ENCODE peak calls at places on chromosomes 5 and 9, in six cellular contexts. W is brain microvascular endothelial cell, U is neuronal stem cell, B is MM.1S, X is GM12865, T is kidney epithelial cell. H is an unnamed sample.

GRCh38 chr9:100498592-100498991 is 25.6 kb downstream of the TMEFF1 start:
- DNase-seq in W (no peak), U (no peak), B (no peak), X (no peak), T (no peak), H (no peak)

GRCh38 chr9:109771084-109771483 is 8.9 kb upstream of the PALM2AKAP2 start:
- DNase-seq in W (no peak), U (peak), B (no peak), X (no peak), T (peak), H (no peak)

GRCh38 chr5:67095346-67095871 is 101.2 kb downstream of the CD180 start:
- DNase-seq in W (peak), U (no peak), B (no peak), X (no peak), T (no peak), H (no peak)

GRCh38 chr5:179371681-179372675 is 26.7 kb upstream of the ADAMTS2 start:
- DNase-seq in W (no peak), U (no peak), B (no peak), X (no peak), T (no peak), H (no peak)

GRCh38 chr9:92055624-92056023 is 59.6 kb downstream of the SPTLC1 start:
- DNase-seq in W (no peak), U (peak), B (no peak), X (no peak), T (no peak), H (no peak)

GRCh38 chr9:129781991-129782390 is 21.0 kb upstream of the TOR1B start:
- DNase-seq in W (no peak), U (no peak), B (no peak), X (no peak), T (no peak), H (no peak)

GRCh38 chr5:157903117-157903450 is 44.1 kb upstream of the CLINT1 start:
- DNase-seq in W (no peak), U (no peak), B (no peak), X (no peak), T (no peak), H (no peak)

GRCh38 chr5:125311743-125312142 is 565.3 kb upstream of the ZNF608 start:
- DNase-seq in W (peak), U (no peak), B (no peak), X (no peak), T (peak), H (peak)

GRCh38 chr5:135625061-135625460 is 46.3 kb upstream of the CXCL14 start:
- DNase-seq in W (no peak), U (no peak), B (no peak), X (no peak), T (no peak), H (no peak)

GRCh38 chr5:167582916-167583315 is 708.5 kb upstream of the WWC1 start:
- DNase-seq in W (no peak), U (no peak), B (no peak), X (no peak), T (no peak), H (no peak)

GRCh38 chr5:119019431-119020348 is 31.3 kb upstream of the DTWD2 start:
- DNase-seq in W (no peak), U (no peak), B (no peak), X (no peak), T (no peak), H (no peak)

GRCh38 chr9:8686502-8686901 is 886.9 kb upstream of the DMAC1 start:
- DNase-seq in W (no peak), U (no peak), B (no peak), X (no peak), T (no peak), H (no peak)

GRCh38 chr9:113566712-113567071 is 103.2 kb downstream of the RGS3 start:
- DNase-seq in W (no peak), U (no peak), B (no peak), X (no peak), T (no peak), H (no peak)

GRCh38 chr5:90055831-90056328 is 353.7 kb downstream of the CETN3 start:
- DNase-seq in W (peak), U (no peak), B (no peak), X (no peak), T (peak), H (no peak)

GRCh38 chr5:169895876-169896275 is 84.4 kb downstream of the INSYN2B start:
- DNase-seq in W (no peak), U (no peak), B (no peak), X (no peak), T (no peak), H (no peak)

GRCh38 chr5:135810188-135810943 is 24.1 kb upstream of the SLC25A48 start:
- DNase-seq in W (no peak), U (no peak), B (no peak), X (peak), T (no peak), H (no peak)

GRCh38 chr9:3080951-3081350 is 237.1 kb upstream of the PUM3 start:
- DNase-seq in W (no peak), U (no peak), B (no peak), X (no peak), T (no peak), H (no peak)

GRCh38 chr9:86940774-86941173 is 6.5 kb downstream of the GAS1 start:
- DNase-seq in W (no peak), U (no peak), B (no peak), X (no peak), T (no peak), H (no peak)

GRCh38 chr9:36970007-36970888 is 63.8 kb downstream of the PAX5 start:
- DNase-seq in W (no peak), U (no peak), B (no peak), X (no peak), T (no peak), H (no peak)

GRCh38 chr9:75552941-75553340 is 337.5 kb upstream of the PCSK5 start:
- DNase-seq in W (no peak), U (no peak), B (no peak), X (no peak), T (no peak), H (no peak)

GRCh38 chr5:56480305-56481146 is 247.4 kb upstream of the ANKRD55 start:
- DNase-seq in W (peak), U (peak), B (peak), X (peak), T (no peak), H (no peak)

GRCh38 chr5:56479126-56479525 is 246.0 kb upstream of the ANKRD55 start:
- DNase-seq in W (no peak), U (no peak), B (peak), X (no peak), T (no peak), H (no peak)

GRCh38 chr5:56481147-56481997 is 248.2 kb upstream of the ANKRD55 start:
- DNase-seq in W (peak), U (peak), B (peak), X (peak), T (no peak), H (no peak)

GRCh38 chr5:56478062-56478461 is 244.9 kb upstream of the ANKRD55 start:
- DNase-seq in W (no peak), U (no peak), B (no peak), X (no peak), T (no peak), H (no peak)

GRCh38 chr5:56479701-56480304 is 246.7 kb upstream of the ANKRD55 start:
- DNase-seq in W (peak), U (no peak), B (peak), X (peak), T (no peak), H (no peak)
- H3K4me3 ChIP-seq in W (no peak), U (peak), B (peak), X (peak), T (no peak), H (peak)

DNA sequence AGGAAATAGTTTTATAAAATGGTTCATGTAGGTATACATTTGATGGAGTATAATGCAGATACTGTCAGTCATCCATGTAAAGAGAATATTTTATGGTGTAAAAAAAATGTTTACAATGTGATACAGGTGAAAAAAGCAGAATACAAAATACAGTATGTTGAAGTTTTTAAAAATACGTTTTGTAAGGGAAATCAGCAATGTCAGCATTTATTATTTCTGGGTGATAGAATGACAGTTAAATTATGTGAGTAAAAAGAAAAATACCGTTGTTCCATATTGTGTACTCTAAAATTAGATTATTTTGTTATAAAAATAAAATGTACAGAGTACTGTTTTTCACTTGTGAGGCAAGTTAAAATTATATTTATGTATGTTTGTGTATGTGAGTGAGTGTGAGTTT is 69.0 kb downstream of the UBE2R2 start:
- DNase-seq in W (no peak), U (no peak), B (no peak), X (no peak), T (no peak), H (no peak)
- H3K4me3 ChIP-seq in W (no peak), U (no peak), B (no peak), X (no peak), T (no peak), H (no peak)

GRCh38 chr5:18798058-18798457 is 1163.8 kb downstream of the TAF11L14 start:
- DNase-seq in W (no peak), U (no peak), B (no peak), X (no peak), T (no peak), H (no peak)

GRCh38 chr5:18805376-18805775 is 1171.1 kb downstream of the TAF11L14 start:
- DNase-seq in W (no peak), U (no peak), B (no peak), X (no peak), T (no peak), H (no peak)

GRCh38 chr5:18799482-18800128 is 1165.3 kb downstream of the TAF11L14 start:
- DNase-seq in W (no peak), U (no peak), B (no peak), X (no peak), T (no peak), H (no peak)

GRCh38 chr5:18800293-18801025 is 1166.2 kb downstream of the TAF11L14 start:
- DNase-seq in W (no peak), U (no peak), B (no peak), X (no peak), T (no peak), H (no peak)

DNA sequence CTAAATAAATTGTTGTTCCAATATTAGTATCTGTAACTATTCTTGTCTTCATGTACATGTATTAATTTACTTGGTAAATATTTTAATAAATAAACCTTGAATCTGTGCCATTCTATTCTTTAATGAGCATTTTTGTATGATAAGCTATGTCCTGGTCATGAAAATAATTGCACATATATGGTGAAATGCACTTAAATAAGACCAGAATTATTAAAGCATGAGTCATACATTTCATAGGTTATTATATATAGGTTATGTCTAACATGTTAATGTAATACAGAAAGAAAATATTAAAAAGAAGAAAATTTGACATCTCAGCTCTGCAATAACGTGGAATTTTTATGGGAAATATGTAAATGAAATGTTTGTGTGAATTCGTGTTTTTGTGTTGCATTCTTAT is 1168.1 kb downstream of the TAF11L14 start:
- DNase-seq in W (no peak), U (no peak), B (no peak), X (no peak), T (no peak), H (no peak)
- H3K4me3 ChIP-seq in W (no peak), U (no peak), B (no peak), X (no peak), T (no peak), H (no peak)

GRCh38 chr5:74313896-74314295 is 326.6 kb downstream of the ENC1 start:
- DNase-seq in W (no peak), U (no peak), B (no peak), X (no peak), T (no peak), H (no peak)

GRCh38 chr5:74314906-74315305 is 325.6 kb downstream of the ENC1 start:
- DNase-seq in W (no peak), U (no peak), B (no peak), X (no peak), T (no peak), H (no peak)

GRCh38 chr5:74312746-74313145 is 327.8 kb downstream of the ENC1 start:
- DNase-seq in W (peak), U (no peak), B (no peak), X (no peak), T (no peak), H (no peak)

GRCh38 chr5:74318985-74319563 is 321.5 kb downstream of the ENC1 start:
- DNase-seq in W (no peak), U (no peak), B (no peak), X (no peak), T (no peak), H (no peak)

DNA sequence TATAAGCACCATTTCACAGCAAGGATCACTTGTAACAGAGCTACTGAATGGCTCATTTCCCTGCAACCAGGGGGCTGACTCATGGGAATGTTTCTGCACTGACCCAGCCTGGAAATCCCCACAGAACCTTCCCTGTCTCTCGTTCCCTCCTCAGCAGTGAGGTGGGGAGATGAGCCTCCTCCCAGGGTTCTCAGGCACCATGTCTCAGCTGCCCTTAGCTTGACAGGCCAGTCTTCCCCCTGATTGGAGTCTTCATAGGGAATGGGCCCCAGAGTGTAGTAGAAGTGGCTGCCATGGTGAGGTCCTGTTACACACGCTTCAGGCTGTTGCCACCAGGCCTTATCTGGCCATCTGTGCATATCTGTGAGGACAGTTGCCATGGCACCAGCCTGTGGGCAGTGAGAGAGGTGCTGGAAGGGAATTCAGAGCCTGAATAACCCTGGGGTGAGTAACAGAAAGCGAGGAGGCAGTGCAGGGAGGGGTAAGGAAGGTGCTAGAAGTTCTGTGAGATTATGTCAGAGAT is 324.4 kb downstream of the ENC1 start:
- DNase-seq in W (peak), U (no peak), B (no peak), X (peak), T (peak), H (peak)
- H3K4me3 ChIP-seq in W (no peak), U (no peak), B (no peak), X (no peak), T (no peak), H (no peak)

H was measured in epithelial cell of proximal tubule.